ENCODE peak calls at places on chromosomes 2 and 18, in seven cellular contexts. D, F, I, Z, M, E and A are unnamed samples.

GRCh38 chr2:113822087-113822805 is 65.8 kb upstream of the SLC35F5 start:
- DNase-seq in D (no peak), F (no peak), I (no peak), Z (no peak), M (no peak), E (no peak), A (no peak)

GRCh38 chr2:121567957-121568409 is 37.3 kb downstream of the RNU4ATAC start:
- DNase-seq in D (no peak), F (no peak), I (no peak), Z (no peak), M (no peak), E (no peak), A (no peak)

GRCh38 chr2:70515938-70516337 is 37.7 kb downstream of the TGFA start:
- DNase-seq in D (no peak), F (no peak), I (no peak), Z (no peak), M (no peak), E (no peak), A (no peak)

GRCh38 chr2:143877056-143877455 is 642.9 kb downstream of the ZEB2 start:
- DNase-seq in D (no peak), F (no peak), I (no peak), Z (no peak), M (no peak), E (no peak), A (no peak)

GRCh38 chr18:37476182-37476581 is 89.4 kb downstream of the CELF4 start:
- DNase-seq in D (peak; percentile 54), F (peak; percentile 63), I (peak; percentile 24), Z (peak; percentile 31), M (no peak), E (no peak), A (no peak)

GRCh38 chr2:28606986-28607441 is 111.2 kb downstream of the PLB1 start:
- DNase-seq in D (no peak), F (no peak), I (peak; percentile 43), Z (no peak), M (peak; percentile 17), E (no peak), A (no peak)

GRCh38 chr18:9017900-9018217 is 84.6 kb upstream of the NDUFV2 start:
- DNase-seq in D (no peak), F (no peak), I (no peak), Z (no peak), M (no peak), E (no peak), A (no peak)

GRCh38 chr2:224038049-224038829 is 847 bp downstream of the SERPINE2 start:
- DNase-seq in D (peak; percentile 46), F (peak; percentile 51), I (peak; percentile 61), Z (no peak), M (peak; percentile 40), E (no peak), A (no peak)

GRCh38 chr2:47070920-47071824 is 83.9 kb downstream of the STPG4 start:
- DNase-seq in D (peak; percentile 97), F (no peak), I (peak; percentile 52), Z (no peak), M (peak; percentile 95), E (peak; percentile 83), A (no peak)

GRCh38 chr2:109290887-109291675 is 162.1 kb downstream of the SH3RF3 start:
- DNase-seq in D (no peak), F (no peak), I (no peak), Z (no peak), M (peak; percentile 21), E (peak; percentile 37), A (no peak)

GRCh38 chr18:48554610-48555400 is 16.0 kb downstream of the CTIF start:
- DNase-seq in D (no peak), F (no peak), I (no peak), Z (no peak), M (no peak), E (no peak), A (no peak)

GRCh38 chr2:60948926-60949579 is 67.7 kb downstream of the REL start:
- DNase-seq in D (no peak), F (no peak), I (no peak), Z (peak; percentile 27), M (peak; percentile 20), E (no peak), A (no peak)

GRCh38 chr2:168661404-168661869 is 141.0 kb upstream of the NOSTRIN start:
- DNase-seq in D (no peak), F (no peak), I (no peak), Z (no peak), M (no peak), E (no peak), A (no peak)

GRCh38 chr2:23497063-23497462 is 112.1 kb downstream of the KLHL29 start:
- DNase-seq in D (peak; percentile 72), F (no peak), I (no peak), Z (no peak), M (peak; percentile 44), E (no peak), A (no peak)

GRCh38 chr2:190533175-190533967 is 1.2 kb downstream of the NEMP2 start:
- DNase-seq in D (peak; percentile 42), F (no peak), I (no peak), Z (no peak), M (no peak), E (peak; percentile 16), A (no peak)

GRCh38 chr2:71685073-71685848 is 231.9 kb downstream of the DYSF start:
- DNase-seq in D (no peak), F (no peak), I (no peak), Z (no peak), M (no peak), E (peak; percentile 89), A (no peak)

GRCh38 chr2:100271210-100271609 is 51.1 kb downstream of the LONRF2 start:
- DNase-seq in D (no peak), F (no peak), I (no peak), Z (no peak), M (no peak), E (no peak), A (no peak)
- TF ChIP-seq CTCF in D (no peak), F (no peak), I (no peak), Z (no peak), M (no peak), E (no peak), A (no peak)

GRCh38 chr2:206154197-206154596 is 5.0 kb downstream of the NDUFS1 start:
- DNase-seq in D (peak; percentile 10), F (no peak), I (peak; percentile 43), Z (no peak), M (peak; percentile 45), E (no peak), A (no peak)
- TF ChIP-seq CTCF in D (no peak), F (no peak), I (peak; percentile 32), Z (peak; percentile 17), M (no peak), E (no peak), A (peak; percentile 8)

GRCh38 chr2:219443697-219444023 is 9.0 kb downstream of the SPEG start:
- DNase-seq in D (no peak), F (no peak), I (no peak), Z (no peak), M (no peak), E (no peak), A (no peak)

GRCh38 chr2:219446101-219446504 is 11.5 kb downstream of the SPEG start:
- DNase-seq in D (peak; percentile 78), F (peak; percentile 74), I (peak; percentile 46), Z (no peak), M (peak; percentile 72), E (no peak), A (no peak)

GRCh38 chr2:219446689-219447088 is 12.0 kb downstream of the SPEG start:
- DNase-seq in D (no peak), F (no peak), I (no peak), Z (no peak), M (no peak), E (no peak), A (no peak)

GRCh38 chr2:219444566-219445091 is 10.0 kb downstream of the SPEG start:
- DNase-seq in D (no peak), F (no peak), I (no peak), Z (no peak), M (no peak), E (no peak), A (no peak)

DNA sequence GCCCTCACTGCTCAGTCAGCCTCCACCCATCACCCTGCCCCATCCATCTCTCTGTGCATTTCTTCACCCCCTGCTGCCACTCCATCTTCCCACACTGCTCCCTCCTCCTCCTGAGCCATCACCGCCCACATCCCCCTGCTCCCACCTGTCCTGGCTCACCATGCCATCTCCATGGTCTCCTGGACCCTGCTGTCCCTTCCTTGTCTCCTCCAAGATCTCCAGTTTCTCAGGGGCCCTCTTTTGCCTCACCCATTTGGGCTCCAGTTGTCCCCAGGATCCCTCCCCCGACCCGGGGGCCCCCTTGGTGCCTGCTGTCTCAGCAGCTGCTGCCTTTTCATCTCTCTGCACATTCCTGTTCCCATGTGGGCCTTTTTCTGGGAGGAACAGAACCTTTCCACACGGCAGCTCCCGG is 10.6 kb downstream of the SPEG start:
- DNase-seq in D (no peak), F (no peak), I (no peak), Z (no peak), M (no peak), E (no peak), A (no peak)
- TF ChIP-seq CTCF in D (no peak), F (no peak), I (no peak), Z (no peak), M (no peak), E (no peak), A (no peak)

DNA sequence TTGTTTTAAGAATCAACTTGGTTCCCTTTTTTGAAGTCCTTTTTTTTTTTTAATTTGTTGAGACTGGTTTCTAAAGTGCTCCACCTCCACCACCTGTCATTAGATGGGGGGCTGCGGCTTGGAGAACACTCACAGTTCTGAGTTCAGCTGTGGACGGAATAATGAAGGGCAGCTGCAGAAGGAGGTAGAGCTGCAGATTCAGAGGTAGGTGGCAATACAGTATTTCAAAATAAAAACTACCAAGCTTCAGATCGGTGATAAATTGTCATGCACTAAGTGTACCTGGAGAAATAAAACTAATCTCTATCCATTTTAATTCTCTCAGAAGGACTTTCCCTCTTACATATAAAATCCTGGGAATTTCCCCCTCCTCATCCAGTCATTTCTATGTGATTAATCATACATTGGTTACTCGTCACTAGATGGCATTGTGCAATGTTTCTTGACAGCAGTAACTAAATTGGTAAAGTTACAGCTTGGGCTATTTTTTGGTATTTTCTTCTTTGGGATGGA is 81.1 kb upstream of the SLC39A10 start:
- DNase-seq in D (peak; percentile 92), F (no peak), I (peak; percentile 78), Z (peak; percentile 24), M (peak; percentile 97), E (no peak), A (no peak)
- TF ChIP-seq CTCF in D (no peak), F (no peak), I (peak; percentile 46), Z (peak; percentile 55), M (no peak), E (no peak), A (peak; percentile 50)

DNA sequence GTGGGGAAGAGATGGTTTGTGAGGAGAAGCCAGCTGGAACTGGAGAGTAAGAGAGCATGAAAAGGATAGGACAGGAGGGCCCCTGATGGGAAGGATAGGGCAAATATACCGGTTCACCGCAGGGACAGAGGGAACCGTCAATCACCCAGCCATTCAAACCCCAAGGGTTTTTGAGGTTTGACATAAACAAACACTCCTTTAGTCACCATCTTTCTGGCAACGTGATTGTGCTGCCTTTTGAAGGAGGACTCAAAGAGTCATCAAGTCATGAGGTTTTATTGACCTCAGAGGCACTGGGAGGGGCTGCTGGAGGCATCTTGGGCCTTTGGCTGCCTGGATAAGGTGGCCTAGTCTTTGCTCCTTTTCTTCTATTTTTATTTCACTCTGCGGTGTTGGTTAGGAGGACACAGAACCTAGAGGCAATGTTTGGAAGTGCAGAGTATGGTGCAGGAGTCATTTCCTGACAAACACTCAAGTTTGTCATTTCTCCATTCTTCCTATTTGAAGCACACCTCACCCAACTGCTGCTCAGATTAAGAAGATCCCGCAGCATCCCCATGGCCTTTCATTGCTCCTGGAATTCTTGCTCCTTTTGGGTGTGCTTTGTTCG is 487.3 kb upstream of the SPRED2 start:
- DNase-seq in D (no peak), F (no peak), I (no peak), Z (no peak), M (no peak), E (no peak), A (no peak)
- TF ChIP-seq CTCF in D (no peak), F (no peak), I (no peak), Z (no peak), M (no peak), E (no peak), A (no peak)